ENCODE peak calls at places on chromosomes 13 and 19, in four cellular contexts. E, K, G and H are unnamed samples.
A peak's percentile ranks its signal among the peaks of the same experiment; 100 is the strongest.

GRCh38 chr13:99374994-99375805 is 68.0 kb upstream of the GPR183 start:
- DNase-seq in E (no peak), K (peak; percentile 33), G (peak; percentile 71), H (peak; percentile 37)

GRCh38 chr19:45919678-45920077 is 5.1 kb upstream of the NANOS2 start:
- DNase-seq in E (no peak), K (no peak), G (no peak), H (no peak)

GRCh38 chr13:65597839-65598818 is 1632.0 kb downstream of the PCDH9 start:
- DNase-seq in E (no peak), K (peak; percentile 53), G (no peak), H (no peak)

GRCh38 chr13:48232420-48233096 is 448 bp upstream of the ITM2B start:
- DNase-seq in E (no peak), K (peak; percentile 91), G (no peak), H (no peak)

GRCh38 chr19:35328851-35329285 is at the start of gene CD22:
- DNase-seq in E (no peak), K (no peak), G (no peak), H (no peak)

GRCh38 chr19:39934584-39935233 is at the start of gene FCGBP:
- DNase-seq in E (no peak), K (no peak), G (no peak), H (no peak)

GRCh38 chr13:24039621-24040475 is 120.7 kb upstream of the SPATA13 start:
- DNase-seq in E (no peak), K (no peak), G (no peak), H (no peak)

GRCh38 chr13:56736966-56737365 is 403.8 kb upstream of the PRR20A start:
- DNase-seq in E (no peak), K (no peak), G (no peak), H (no peak)

GRCh38 chr19:35518313-35518712 is 4.9 kb upstream of the DMKN start:
- DNase-seq in E (no peak), K (no peak), G (no peak), H (no peak)

GRCh38 chr13:103140001-103140671 is 73.9 kb upstream of the SLC10A2 start:
- DNase-seq in E (no peak), K (peak; percentile 62), G (no peak), H (no peak)

GRCh38 chr19:12790628-12791344 is 500 bp upstream of the JUNB start:
- DNase-seq in E (no peak), K (no peak), G (no peak), H (no peak)

GRCh38 chr13:42750858-42751257 is 30.5 kb upstream of the FAM216B start:
- DNase-seq in E (no peak), K (no peak), G (no peak), H (no peak)

GRCh38 chr13:113814435-113814821 is 49.4 kb downstream of the GAS6 start:
- DNase-seq in E (no peak), K (no peak), G (no peak), H (no peak)

GRCh38 chr13:113297370-113297871 is 382 bp downstream of the LAMP1 start:
- DNase-seq in E (no peak), K (no peak), G (peak; percentile 18), H (peak; percentile 43)

GRCh38 chr13:74825170-74825948 is 656.6 kb downstream of the TBC1D4 start:
- DNase-seq in E (no peak), K (no peak), G (no peak), H (no peak)

GRCh38 chr13:112245179-112245724 is 130.9 kb upstream of the SPACA7 start:
- DNase-seq in E (no peak), K (peak; percentile 30), G (no peak), H (no peak)

GRCh38 chr13:46469064-46469463 is 82.0 kb upstream of the RUBCNL start:
- DNase-seq in E (no peak), K (no peak), G (no peak), H (no peak)

GRCh38 chr13:112062619-112063308 is 4.2 kb upstream of the SOX1 start:
- DNase-seq in E (no peak), K (peak; percentile 88), G (no peak), H (no peak)

GRCh38 chr19:29042450-29042849 is 170.5 kb downstream of the UQCRFS1 start:
- DNase-seq in E (no peak), K (no peak), G (no peak), H (no peak)

DNA sequence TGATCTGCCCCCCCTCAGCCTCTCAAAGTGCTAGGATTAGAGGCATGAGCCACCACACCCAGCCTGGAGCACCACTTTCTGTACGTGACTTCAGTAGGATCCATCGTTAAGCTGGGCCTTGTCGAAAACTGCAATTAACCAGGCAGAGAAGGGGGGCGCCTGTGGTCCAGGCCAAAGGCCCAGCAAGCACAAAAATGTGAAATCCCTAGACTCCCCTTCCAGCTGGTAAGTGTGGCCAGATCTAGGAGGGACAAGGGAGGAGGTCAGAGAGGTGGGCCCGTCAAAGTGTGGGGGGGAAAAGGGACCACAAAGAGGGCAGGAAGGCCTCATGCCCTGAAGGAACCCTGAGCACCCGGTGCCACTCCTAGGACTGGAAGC is 13.8 kb downstream of the DDX39A start:
- DNase-seq in E (no peak), K (peak; percentile 81), G (no peak), H (no peak)
- H3K36me3 ChIP-seq in E (peaks cover 87% of the 10 kb centered on the region), K (peaks cover 28% of the 10 kb centered on the region), G (peaks cover 83% of the 10 kb centered on the region), H (peaks cover 73% of the 10 kb centered on the region)

DNA sequence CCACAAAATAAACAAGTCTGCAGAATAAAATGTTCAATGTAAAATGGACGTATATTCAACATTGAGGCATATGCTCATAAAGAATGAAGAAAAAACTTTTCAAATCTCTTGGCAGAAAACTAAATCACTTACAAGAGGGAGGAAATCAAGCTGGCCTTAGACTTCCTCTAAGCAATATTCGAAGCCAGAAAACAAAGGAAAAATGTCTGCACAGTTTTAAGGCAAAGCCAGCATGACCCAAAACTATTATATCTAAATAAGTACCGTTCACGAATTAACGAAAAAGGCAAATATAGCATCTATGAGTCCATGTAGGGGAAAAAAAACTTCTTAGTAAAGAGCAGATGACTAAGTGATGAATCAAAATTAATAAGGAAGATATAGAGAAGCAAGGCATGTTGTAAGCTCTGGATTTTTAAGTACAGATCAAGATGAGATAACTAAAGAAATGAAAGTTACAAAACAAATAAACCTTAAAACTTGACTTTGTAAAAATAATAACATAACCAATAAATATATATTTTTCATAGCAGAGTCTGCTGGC is 101.3 kb downstream of the KCNRG start:
- DNase-seq in E (no peak), K (no peak), G (no peak), H (no peak)
- H3K4me1 ChIP-seq in E (peaks cover 61% of the 10 kb centered on the region), K (peaks cover 2% of the 10 kb centered on the region), G (peaks cover 4% of the 10 kb centered on the region), H (peaks cover 16% of the 10 kb centered on the region)

GRCh38 chr13:108682714-108683113 is 53.3 kb downstream of the MYO16 start:
- DNase-seq in E (no peak), K (no peak), G (no peak), H (no peak)
- H3K27ac ChIP-seq in E (no peak overlapping the region), K (no peak overlapping the region), G (no peak overlapping the region), H (no peak overlapping the region)

DNA sequence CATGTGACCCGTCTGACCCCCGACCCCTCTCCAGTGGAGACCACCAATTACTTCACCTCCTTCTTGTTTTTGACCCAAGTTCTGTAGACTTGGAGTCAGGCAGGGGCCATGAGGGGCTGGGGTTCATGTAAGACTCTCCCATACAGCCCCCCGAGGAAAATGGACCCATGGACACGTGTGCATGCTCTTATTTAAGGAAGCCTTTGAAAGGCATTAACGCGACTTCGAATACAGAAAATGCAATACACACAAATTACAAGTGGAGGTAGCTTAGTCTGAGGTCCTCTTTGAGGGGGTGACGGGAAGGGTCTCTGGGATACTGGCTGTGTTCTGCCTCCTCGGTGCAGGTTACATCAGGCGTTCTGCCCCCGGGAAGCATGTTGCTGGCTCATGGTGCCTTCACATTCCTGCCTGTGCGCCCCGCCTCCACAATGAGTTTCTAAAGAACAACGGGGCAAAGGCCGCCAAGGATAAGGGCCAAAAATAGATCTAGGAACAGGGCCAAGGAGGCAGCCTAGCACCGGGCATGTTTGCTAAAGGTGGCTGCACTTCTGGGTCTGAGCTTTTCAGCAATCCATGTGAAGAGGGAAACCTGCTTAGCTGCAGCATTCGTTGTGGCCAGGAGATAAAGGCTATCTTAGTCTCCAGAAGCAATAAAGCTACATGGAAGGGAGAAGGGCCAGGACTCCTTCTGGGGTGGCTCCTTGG is 54.5 kb downstream of the RAB20 start:
- DNase-seq in E (peak; percentile 78), K (no peak), G (no peak), H (no peak)
- H3K36me3 ChIP-seq in E (peaks cover 82% of the 10 kb centered on the region), K (peaks cover 91% of the 10 kb centered on the region), G (no peaks in the 10 kb centered on the region), H (no peaks in the 10 kb centered on the region)